ENCODE peak calls at places on chromosomes 13 and 19, in four cellular contexts. One of them, this sample, is unnamed.

GRCh38 chr19:33811736-33812387 is 15.2 kb downstream of the KCTD15 start:
- DNase-seq in HT-29: no peak
- DNase-seq in breast epithelium: no peak
- DNase-seq in nephron progenitor cell: no peak
- DNase-seq in this sample: no peak

GRCh38 chr13:31385534-31385933 is 185.8 kb downstream of the B3GLCT start:
- DNase-seq in HT-29: no peak
- DNase-seq in breast epithelium: no peak
- DNase-seq in nephron progenitor cell: no peak
- DNase-seq in this sample: peak; percentile 18

GRCh38 chr13:71285700-71286099 is 581.3 kb downstream of the DACH1 start:
- DNase-seq in HT-29: peak; percentile 43
- DNase-seq in breast epithelium: no peak
- DNase-seq in nephron progenitor cell: no peak
- DNase-seq in this sample: no peak

GRCh38 chr13:40233731-40234195 is 432.7 kb downstream of the FOXO1 start:
- DNase-seq in HT-29: no peak
- DNase-seq in breast epithelium: peak; percentile 85
- DNase-seq in nephron progenitor cell: peak; percentile 5
- DNase-seq in this sample: no peak

GRCh38 chr19:41935781-41936415 is 7.6 kb upstream of the ERFL start:
- DNase-seq in HT-29: peak; percentile 16
- DNase-seq in breast epithelium: no peak
- DNase-seq in nephron progenitor cell: no peak
- DNase-seq in this sample: no peak

GRCh38 chr19:6387372-6387771 is 5.6 kb downstream of the GTF2F1 start:
- DNase-seq in HT-29: no peak
- DNase-seq in breast epithelium: no peak
- DNase-seq in nephron progenitor cell: no peak
- DNase-seq in this sample: no peak

GRCh38 chr19:4816388-4817165 is 14.9 kb downstream of the TICAM1 start:
- DNase-seq in HT-29: no peak
- DNase-seq in breast epithelium: no peak
- DNase-seq in nephron progenitor cell: no peak
- DNase-seq in this sample: no peak

GRCh38 chr13:25827986-25828385 is 223.8 kb downstream of the SHISA2 start:
- DNase-seq in HT-29: no peak
- DNase-seq in breast epithelium: no peak
- DNase-seq in nephron progenitor cell: no peak
- DNase-seq in this sample: no peak

GRCh38 chr13:113148407-113148806 is 10.0 kb upstream of the PROZ start:
- DNase-seq in HT-29: no peak
- DNase-seq in breast epithelium: no peak
- DNase-seq in nephron progenitor cell: no peak
- DNase-seq in this sample: no peak

GRCh38 chr13:114108894-114109293 is 23.5 kb downstream of the RASA3 start:
- DNase-seq in HT-29: no peak
- DNase-seq in breast epithelium: no peak
- DNase-seq in nephron progenitor cell: no peak
- DNase-seq in this sample: no peak